ENCODE peak calls at places on chromosomes 13 and 19, in nine cellular contexts. One of them, this sample, is unnamed.

GRCh38 chr13:27043013-27043412 is 128.6 kb downstream of the USP12 start:
- DNase-seq in lower lobe of right lung: no peak
- DNase-seq in heart right ventricle: no peak
- DNase-seq in body of pancreas: peak; percentile 22
- DNase-seq in A549: peak; percentile 81
- DNase-seq in aorta: no peak
- DNase-seq in heart left ventricle: no peak
- DNase-seq in caudate nucleus: peak; percentile 33
- DNase-seq in PC-9: peak; percentile 94
- DNase-seq in this sample: no peak

GRCh38 chr19:45507864-45508680 is 793 bp downstream of the VASP start:
- DNase-seq in heart right ventricle: peak; percentile 52
- DNase-seq in body of pancreas: peak; percentile 66
- DNase-seq in A549: no peak
- DNase-seq in aorta: no peak
- DNase-seq in lower lobe of right lung: no peak
- DNase-seq in caudate nucleus: no peak
- DNase-seq in heart left ventricle: peak; percentile 73
- DNase-seq in PC-9: no peak
- DNase-seq in this sample: no peak

GRCh38 chr13:89279374-89279773 is 1608.2 kb downstream of the SLITRK5 start:
- DNase-seq in caudate nucleus: no peak
- DNase-seq in aorta: no peak
- DNase-seq in PC-9: no peak
- DNase-seq in heart left ventricle: no peak
- DNase-seq in body of pancreas: no peak
- DNase-seq in lower lobe of right lung: no peak
- DNase-seq in heart right ventricle: no peak
- DNase-seq in A549: no peak
- DNase-seq in this sample: no peak

GRCh38 chr13:23660249-23660648 is 90.0 kb downstream of the TNFRSF19 start:
- DNase-seq in PC-9: no peak
- DNase-seq in body of pancreas: no peak
- DNase-seq in lower lobe of right lung: no peak
- DNase-seq in A549: no peak
- DNase-seq in caudate nucleus: no peak
- DNase-seq in aorta: no peak
- DNase-seq in heart left ventricle: no peak
- DNase-seq in heart right ventricle: no peak
- DNase-seq in this sample: no peak

GRCh38 chr13:35485451-35485850 is 9.0 kb upstream of the MAB21L1 start:
- DNase-seq in aorta: no peak
- DNase-seq in heart right ventricle: no peak
- DNase-seq in heart left ventricle: no peak
- DNase-seq in A549: no peak
- DNase-seq in caudate nucleus: no peak
- DNase-seq in lower lobe of right lung: no peak
- DNase-seq in body of pancreas: no peak
- DNase-seq in PC-9: no peak
- DNase-seq in this sample: no peak

GRCh38 chr13:42981853-42982252 is 10.2 kb downstream of the EPSTI1 start:
- DNase-seq in PC-9: peak; percentile 74
- DNase-seq in heart left ventricle: no peak
- DNase-seq in body of pancreas: no peak
- DNase-seq in caudate nucleus: no peak
- DNase-seq in lower lobe of right lung: no peak
- DNase-seq in aorta: no peak
- DNase-seq in heart right ventricle: no peak
- DNase-seq in A549: no peak
- DNase-seq in this sample: no peak

GRCh38 chr19:14410054-14410774 is 8.9 kb downstream of the DDX39A start:
- DNase-seq in A549: no peak
- DNase-seq in aorta: no peak
- DNase-seq in heart left ventricle: no peak
- DNase-seq in heart right ventricle: no peak
- DNase-seq in PC-9: no peak
- DNase-seq in caudate nucleus: no peak
- DNase-seq in lower lobe of right lung: peak; percentile 55
- DNase-seq in body of pancreas: no peak
- DNase-seq in this sample: no peak

GRCh38 chr19:35240322-35240721 is 8.5 kb upstream of the LSR start:
- DNase-seq in body of pancreas: no peak
- DNase-seq in A549: no peak
- DNase-seq in lower lobe of right lung: no peak
- DNase-seq in heart right ventricle: no peak
- DNase-seq in aorta: no peak
- DNase-seq in caudate nucleus: no peak
- DNase-seq in heart left ventricle: no peak
- DNase-seq in PC-9: no peak
- DNase-seq in this sample: no peak

GRCh38 chr13:76012091-76012721 is 376.1 kb downstream of the LMO7 start:
- DNase-seq in A549: no peak
- DNase-seq in lower lobe of right lung: no peak
- DNase-seq in caudate nucleus: no peak
- DNase-seq in aorta: no peak
- DNase-seq in body of pancreas: no peak
- DNase-seq in heart right ventricle: no peak
- DNase-seq in heart left ventricle: no peak
- DNase-seq in PC-9: peak; percentile 67
- DNase-seq in this sample: no peak

GRCh38 chr19:42090687-42091086 is 14.7 kb downstream of the ZNF574 start:
- DNase-seq in aorta: no peak
- DNase-seq in heart left ventricle: no peak
- DNase-seq in heart right ventricle: no peak
- DNase-seq in lower lobe of right lung: no peak
- DNase-seq in caudate nucleus: no peak
- DNase-seq in body of pancreas: no peak
- DNase-seq in A549: no peak
- DNase-seq in PC-9: no peak
- DNase-seq in this sample: no peak

GRCh38 chr19:4277051-4277700 is 1.9 kb upstream of the SHD start:
- DNase-seq in aorta: no peak
- DNase-seq in lower lobe of right lung: no peak
- DNase-seq in PC-9: no peak
- DNase-seq in heart right ventricle: no peak
- DNase-seq in body of pancreas: no peak
- DNase-seq in caudate nucleus: no peak
- DNase-seq in A549: no peak
- DNase-seq in heart left ventricle: no peak
- DNase-seq in this sample: no peak

GRCh38 chr13:75091707-75092106 is 390.3 kb downstream of the TBC1D4 start:
- DNase-seq in PC-9: no peak
- DNase-seq in caudate nucleus: no peak
- DNase-seq in heart left ventricle: no peak
- DNase-seq in lower lobe of right lung: no peak
- DNase-seq in aorta: no peak
- DNase-seq in body of pancreas: no peak
- DNase-seq in A549: no peak
- DNase-seq in heart right ventricle: no peak
- DNase-seq in this sample: no peak

GRCh38 chr13:38264363-38265134 is 85.1 kb upstream of the UFM1 start:
- DNase-seq in caudate nucleus: no peak
- DNase-seq in heart right ventricle: no peak
- DNase-seq in body of pancreas: no peak
- DNase-seq in heart left ventricle: no peak
- DNase-seq in A549: no peak
- DNase-seq in PC-9: no peak
- DNase-seq in lower lobe of right lung: no peak
- DNase-seq in aorta: no peak
- DNase-seq in this sample: no peak

GRCh38 chr19:2226051-2226839 is 9.9 kb downstream of the PLEKHJ1 start:
- DNase-seq in heart left ventricle: no peak
- DNase-seq in A549: no peak
- DNase-seq in heart right ventricle: no peak
- DNase-seq in body of pancreas: no peak
- DNase-seq in PC-9: no peak
- DNase-seq in lower lobe of right lung: no peak
- DNase-seq in aorta: no peak
- DNase-seq in caudate nucleus: no peak
- DNase-seq in this sample: no peak

GRCh38 chr19:41325947-41326706 is 16.2 kb downstream of the CCDC97 start:
- DNase-seq in caudate nucleus: no peak
- DNase-seq in heart left ventricle: peak; percentile 49
- DNase-seq in PC-9: no peak
- DNase-seq in aorta: no peak
- DNase-seq in body of pancreas: peak; percentile 41
- DNase-seq in A549: no peak
- DNase-seq in heart right ventricle: no peak
- DNase-seq in lower lobe of right lung: no peak
- DNase-seq in this sample: peak; percentile 67

GRCh38 chr13:76944457-76944856 is 3.9 kb upstream of the ACOD1 start:
- DNase-seq in body of pancreas: no peak
- DNase-seq in PC-9: no peak
- DNase-seq in aorta: no peak
- DNase-seq in caudate nucleus: no peak
- DNase-seq in lower lobe of right lung: no peak
- DNase-seq in A549: no peak
- DNase-seq in heart left ventricle: no peak
- DNase-seq in heart right ventricle: no peak
- DNase-seq in this sample: no peak

GRCh38 chr13:43684947-43685725 is 101.6 kb downstream of the ENOX1 start:
- DNase-seq in A549: no peak
- DNase-seq in lower lobe of right lung: no peak
- DNase-seq in heart left ventricle: no peak
- DNase-seq in aorta: no peak
- DNase-seq in heart right ventricle: no peak
- DNase-seq in caudate nucleus: no peak
- DNase-seq in body of pancreas: no peak
- DNase-seq in PC-9: no peak
- DNase-seq in this sample: no peak

GRCh38 chr19:39334444-39334976 is 1.3 kb downstream of the GMFG start:
- DNase-seq in PC-9: no peak
- DNase-seq in lower lobe of right lung: no peak
- DNase-seq in A549: no peak
- DNase-seq in heart right ventricle: no peak
- DNase-seq in body of pancreas: no peak
- DNase-seq in aorta: no peak
- DNase-seq in heart left ventricle: no peak
- DNase-seq in caudate nucleus: no peak
- DNase-seq in this sample: no peak
- H3K27ac ChIP-seq in PC-9: no peak overlapping the region
- H3K27ac ChIP-seq in lower lobe of right lung: peak overlapping the region; percentile 90
- H3K27ac ChIP-seq in A549: no peak overlapping the region
- H3K27ac ChIP-seq in heart right ventricle: peak overlapping the region; percentile 87
- H3K27ac ChIP-seq in body of pancreas: no peak overlapping the region
- H3K27ac ChIP-seq in aorta: no peak overlapping the region
- H3K27ac ChIP-seq in heart left ventricle: no peak overlapping the region
- H3K27ac ChIP-seq in caudate nucleus: no peak overlapping the region
- H3K27ac ChIP-seq in this sample: no peak overlapping the region

DNA sequence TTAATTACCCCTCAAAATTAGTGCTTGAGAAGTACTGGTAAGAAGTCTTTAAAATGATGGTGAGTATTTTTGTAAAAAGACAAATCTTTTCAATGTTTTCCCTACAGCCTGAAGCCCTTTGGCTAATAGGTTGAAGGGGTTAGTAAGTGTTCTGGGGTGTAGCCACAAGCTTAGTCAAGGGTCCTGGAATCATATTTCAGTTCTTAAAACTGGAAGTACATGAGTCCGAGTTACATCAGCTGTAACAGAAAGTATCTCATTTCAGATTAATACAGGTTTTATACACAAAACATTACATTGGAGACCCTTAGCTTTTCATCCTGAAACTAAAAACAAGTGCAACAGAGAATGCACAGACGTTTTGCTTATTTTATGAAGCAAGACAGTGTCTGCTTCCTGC is 52.7 kb upstream of the TEX29 start:
- DNase-seq in PC-9: no peak
- DNase-seq in caudate nucleus: no peak
- DNase-seq in heart left ventricle: no peak
- DNase-seq in lower lobe of right lung: no peak
- DNase-seq in A549: no peak
- DNase-seq in body of pancreas: no peak
- DNase-seq in aorta: no peak
- DNase-seq in heart right ventricle: no peak
- DNase-seq in this sample: no peak
- H3K27ac ChIP-seq in PC-9: no peak overlapping the region
- H3K27ac ChIP-seq in caudate nucleus: no peak overlapping the region
- H3K27ac ChIP-seq in heart left ventricle: no peak overlapping the region
- H3K27ac ChIP-seq in lower lobe of right lung: no peak overlapping the region
- H3K27ac ChIP-seq in A549: no peak overlapping the region
- H3K27ac ChIP-seq in body of pancreas: no peak overlapping the region
- H3K27ac ChIP-seq in aorta: no peak overlapping the region
- H3K27ac ChIP-seq in heart right ventricle: no peak overlapping the region
- H3K27ac ChIP-seq in this sample: no peak overlapping the region

DNA sequence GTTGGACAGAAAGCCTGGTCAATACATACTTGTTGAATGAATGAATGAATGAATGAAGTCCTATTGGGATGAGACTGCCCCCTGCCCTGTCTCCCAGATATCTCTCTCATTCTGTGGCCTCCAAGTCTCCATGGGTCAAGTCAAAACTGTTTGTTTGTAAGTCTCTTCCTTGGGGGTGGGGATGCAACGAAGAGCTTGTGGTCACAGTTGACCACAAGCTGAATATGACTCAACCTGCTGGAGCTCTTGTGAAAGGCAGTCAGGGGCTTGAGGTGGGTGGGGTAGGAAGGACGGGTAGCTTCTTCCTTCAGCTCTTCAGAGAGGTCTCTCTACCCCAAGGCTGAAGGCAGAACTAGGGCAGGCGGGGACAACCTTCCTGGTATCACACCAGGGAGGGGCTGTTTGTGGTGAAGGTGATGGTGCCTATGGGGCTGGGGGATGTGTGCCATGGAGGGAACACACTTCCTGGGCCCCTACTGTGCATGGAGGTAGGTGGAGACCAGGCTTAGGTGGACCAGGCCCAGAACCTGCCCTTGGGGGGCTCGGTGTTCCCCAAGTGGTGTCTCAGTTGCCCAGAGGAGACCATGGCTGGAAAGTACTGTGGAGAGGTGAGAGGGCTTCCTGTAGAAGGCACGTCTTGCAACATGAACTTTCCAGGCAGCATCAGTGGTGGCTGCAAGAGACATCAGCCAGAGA is 8.0 kb downstream of the MYO1F start:
- DNase-seq in caudate nucleus: no peak
- DNase-seq in PC-9: peak; percentile 95
- DNase-seq in aorta: peak; percentile 74
- DNase-seq in heart left ventricle: peak; percentile 40
- DNase-seq in heart right ventricle: no peak
- DNase-seq in A549: peak; percentile 29
- DNase-seq in lower lobe of right lung: peak; percentile 71
- DNase-seq in body of pancreas: peak; percentile 80
- DNase-seq in this sample: no peak
- H3K27ac ChIP-seq in caudate nucleus: no peak overlapping the region
- H3K27ac ChIP-seq in PC-9: peak overlapping the region; percentile 18
- H3K27ac ChIP-seq in aorta: no peak overlapping the region
- H3K27ac ChIP-seq in heart left ventricle: no peak overlapping the region
- H3K27ac ChIP-seq in heart right ventricle: peak overlapping the region; percentile 48
- H3K27ac ChIP-seq in A549: no peak overlapping the region
- H3K27ac ChIP-seq in lower lobe of right lung: peak overlapping the region; percentile 60
- H3K27ac ChIP-seq in body of pancreas: no peak overlapping the region
- H3K27ac ChIP-seq in this sample: peak overlapping the region; percentile 21

GRCh38 chr19:8209965-8210659 is 942 bp downstream of the CERS4 start:
- DNase-seq in aorta: no peak
- DNase-seq in lower lobe of right lung: no peak
- DNase-seq in body of pancreas: no peak
- DNase-seq in caudate nucleus: peak; percentile 42
- DNase-seq in PC-9: no peak
- DNase-seq in A549: no peak
- DNase-seq in heart right ventricle: no peak
- DNase-seq in heart left ventricle: no peak
- DNase-seq in this sample: no peak
- H3K27ac ChIP-seq in aorta: no peak overlapping the region
- H3K27ac ChIP-seq in lower lobe of right lung: peak overlapping the region; percentile 81
- H3K27ac ChIP-seq in body of pancreas: peak overlapping the region; percentile 85
- H3K27ac ChIP-seq in caudate nucleus: peak overlapping the region; percentile 94
- H3K27ac ChIP-seq in PC-9: no peak overlapping the region
- H3K27ac ChIP-seq in A549: peak overlapping the region; percentile 75
- H3K27ac ChIP-seq in heart right ventricle: peak overlapping the region; percentile 86
- H3K27ac ChIP-seq in heart left ventricle: peak overlapping the region; percentile 84
- H3K27ac ChIP-seq in this sample: peak overlapping the region; percentile 91